ENCODE peak calls at places on chromosome 1, in nine cellular contexts. One of them, this sample, is unnamed.

GRCh38 chr1:207020709-207021107 is 11.8 kb downstream of the C1orf116 start:
- DNase-seq in GM13977: no peak
- DNase-seq in AG10803: no peak
- DNase-seq in left ventricle myocardium inferior: no peak
- DNase-seq in lower lobe of right lung: no peak
- DNase-seq in spleen: no peak
- DNase-seq in omental fat pad: no peak
- DNase-seq in astrocyte of the spinal cord: peak; percentile 5
- DNase-seq in colonic mucosa: no peak
- DNase-seq in this sample: no peak

GRCh38 chr1:95992013-95992412 is 729.6 kb upstream of the PTBP2 start:
- DNase-seq in GM13977: no peak
- DNase-seq in AG10803: no peak
- DNase-seq in left ventricle myocardium inferior: no peak
- DNase-seq in lower lobe of right lung: no peak
- DNase-seq in spleen: no peak
- DNase-seq in omental fat pad: no peak
- DNase-seq in astrocyte of the spinal cord: no peak
- DNase-seq in colonic mucosa: no peak
- DNase-seq in this sample: no peak

GRCh38 chr1:178723541-178723940 is 1.5 kb upstream of the RALGPS2 start:
- DNase-seq in GM13977: no peak
- DNase-seq in AG10803: no peak
- DNase-seq in left ventricle myocardium inferior: no peak
- DNase-seq in lower lobe of right lung: no peak
- DNase-seq in spleen: no peak
- DNase-seq in omental fat pad: no peak
- DNase-seq in astrocyte of the spinal cord: no peak
- DNase-seq in colonic mucosa: no peak
- DNase-seq in this sample: no peak

GRCh38 chr1:114032271-114033218 is 53.3 kb downstream of the OLFML3 start:
- DNase-seq in GM13977: no peak
- DNase-seq in AG10803: peak; percentile 72
- DNase-seq in left ventricle myocardium inferior: no peak
- DNase-seq in lower lobe of right lung: no peak
- DNase-seq in spleen: no peak
- DNase-seq in omental fat pad: no peak
- DNase-seq in astrocyte of the spinal cord: peak; percentile 59
- DNase-seq in colonic mucosa: no peak
- DNase-seq in this sample: no peak

GRCh38 chr1:104804147-104804546 is 1054.4 kb downstream of the AMY1C start:
- DNase-seq in GM13977: no peak
- DNase-seq in AG10803: no peak
- DNase-seq in left ventricle myocardium inferior: no peak
- DNase-seq in lower lobe of right lung: no peak
- DNase-seq in spleen: no peak
- DNase-seq in omental fat pad: no peak
- DNase-seq in astrocyte of the spinal cord: no peak
- DNase-seq in colonic mucosa: no peak
- DNase-seq in this sample: no peak

GRCh38 chr1:67376381-67376780 is 53.8 kb downstream of the SERBP1 start:
- DNase-seq in GM13977: no peak
- DNase-seq in AG10803: no peak
- DNase-seq in left ventricle myocardium inferior: no peak
- DNase-seq in lower lobe of right lung: no peak
- DNase-seq in spleen: no peak
- DNase-seq in omental fat pad: no peak
- DNase-seq in astrocyte of the spinal cord: no peak
- DNase-seq in colonic mucosa: no peak
- DNase-seq in this sample: no peak

GRCh38 chr1:27018316-27018715 is 5.7 kb upstream of the TENT5B start:
- DNase-seq in GM13977: no peak
- DNase-seq in AG10803: no peak
- DNase-seq in left ventricle myocardium inferior: no peak
- DNase-seq in lower lobe of right lung: no peak
- DNase-seq in spleen: no peak
- DNase-seq in omental fat pad: no peak
- DNase-seq in astrocyte of the spinal cord: no peak
- DNase-seq in colonic mucosa: no peak
- DNase-seq in this sample: no peak

GRCh38 chr1:110062612-110063011 is 7.9 kb downstream of the ALX3 start:
- DNase-seq in GM13977: no peak
- DNase-seq in AG10803: no peak
- DNase-seq in left ventricle myocardium inferior: no peak
- DNase-seq in lower lobe of right lung: no peak
- DNase-seq in spleen: no peak
- DNase-seq in omental fat pad: no peak
- DNase-seq in astrocyte of the spinal cord: no peak
- DNase-seq in colonic mucosa: no peak
- DNase-seq in this sample: no peak

GRCh38 chr1:89781494-89782126 is 39.2 kb upstream of the LRRC8D start:
- DNase-seq in GM13977: peak; percentile 31
- DNase-seq in AG10803: no peak
- DNase-seq in left ventricle myocardium inferior: no peak
- DNase-seq in lower lobe of right lung: no peak
- DNase-seq in spleen: no peak
- DNase-seq in omental fat pad: no peak
- DNase-seq in astrocyte of the spinal cord: no peak
- DNase-seq in colonic mucosa: no peak
- DNase-seq in this sample: no peak

GRCh38 chr1:16094453-16095158 is 21.2 kb upstream of the FAM131C start:
- DNase-seq in GM13977: no peak
- DNase-seq in AG10803: no peak
- DNase-seq in left ventricle myocardium inferior: no peak
- DNase-seq in lower lobe of right lung: no peak
- DNase-seq in spleen: no peak
- DNase-seq in omental fat pad: no peak
- DNase-seq in astrocyte of the spinal cord: no peak
- DNase-seq in colonic mucosa: no peak
- DNase-seq in this sample: no peak

DNA sequence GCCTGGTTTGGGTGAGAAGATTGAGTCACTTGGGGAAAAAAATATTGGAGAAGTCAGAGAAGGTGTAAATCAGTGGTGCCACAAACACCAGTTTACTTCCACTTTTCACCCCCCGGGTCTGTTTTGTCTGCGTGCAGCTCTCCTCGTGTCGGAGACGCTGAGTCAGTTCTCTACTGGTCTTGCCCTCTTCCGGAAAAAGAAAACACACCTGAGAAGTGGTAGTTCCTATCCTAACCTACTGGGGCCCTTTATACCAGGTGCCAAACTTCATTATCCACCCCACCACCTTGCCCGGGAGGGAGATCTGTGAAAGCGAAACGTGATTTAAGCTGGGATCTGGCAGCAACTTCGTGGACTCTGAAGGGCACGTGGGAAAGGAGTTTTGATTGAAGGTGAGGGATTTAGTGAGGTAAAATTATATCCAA is 855 bp upstream of the IVNS1ABP start:
- DNase-seq in GM13977: peak; percentile 61
- DNase-seq in AG10803: peak; percentile 27
- DNase-seq in left ventricle myocardium inferior: no peak
- DNase-seq in lower lobe of right lung: no peak
- DNase-seq in spleen: peak; percentile 87
- DNase-seq in omental fat pad: no peak
- DNase-seq in astrocyte of the spinal cord: no peak
- DNase-seq in colonic mucosa: peak; percentile 50
- DNase-seq in this sample: no peak
- TF ChIP-seq CTCF in GM13977: no peak
- TF ChIP-seq CTCF in AG10803: no peak
- TF ChIP-seq CTCF in left ventricle myocardium inferior: no peak
- TF ChIP-seq CTCF in lower lobe of right lung: no peak
- TF ChIP-seq CTCF in spleen: peak; percentile 0
- TF ChIP-seq CTCF in omental fat pad: no peak
- TF ChIP-seq CTCF in astrocyte of the spinal cord: no peak
- TF ChIP-seq CTCF in colonic mucosa: no peak
- TF ChIP-seq CTCF in this sample: no peak

GRCh38 chr1:30684881-30685795 is 38.2 kb downstream of the MATN1 start:
- DNase-seq in GM13977: no peak
- DNase-seq in AG10803: no peak
- DNase-seq in left ventricle myocardium inferior: peak; percentile 28
- DNase-seq in lower lobe of right lung: peak; percentile 81
- DNase-seq in spleen: no peak
- DNase-seq in omental fat pad: no peak
- DNase-seq in astrocyte of the spinal cord: no peak
- DNase-seq in colonic mucosa: peak; percentile 97
- DNase-seq in this sample: no peak
- TF ChIP-seq CTCF in GM13977: no peak
- TF ChIP-seq CTCF in AG10803: no peak
- TF ChIP-seq CTCF in left ventricle myocardium inferior: peak; percentile 11
- TF ChIP-seq CTCF in lower lobe of right lung: no peak
- TF ChIP-seq CTCF in spleen: no peak
- TF ChIP-seq CTCF in omental fat pad: no peak
- TF ChIP-seq CTCF in astrocyte of the spinal cord: no peak
- TF ChIP-seq CTCF in colonic mucosa: peak; percentile 22
- TF ChIP-seq CTCF in this sample: no peak

DNA sequence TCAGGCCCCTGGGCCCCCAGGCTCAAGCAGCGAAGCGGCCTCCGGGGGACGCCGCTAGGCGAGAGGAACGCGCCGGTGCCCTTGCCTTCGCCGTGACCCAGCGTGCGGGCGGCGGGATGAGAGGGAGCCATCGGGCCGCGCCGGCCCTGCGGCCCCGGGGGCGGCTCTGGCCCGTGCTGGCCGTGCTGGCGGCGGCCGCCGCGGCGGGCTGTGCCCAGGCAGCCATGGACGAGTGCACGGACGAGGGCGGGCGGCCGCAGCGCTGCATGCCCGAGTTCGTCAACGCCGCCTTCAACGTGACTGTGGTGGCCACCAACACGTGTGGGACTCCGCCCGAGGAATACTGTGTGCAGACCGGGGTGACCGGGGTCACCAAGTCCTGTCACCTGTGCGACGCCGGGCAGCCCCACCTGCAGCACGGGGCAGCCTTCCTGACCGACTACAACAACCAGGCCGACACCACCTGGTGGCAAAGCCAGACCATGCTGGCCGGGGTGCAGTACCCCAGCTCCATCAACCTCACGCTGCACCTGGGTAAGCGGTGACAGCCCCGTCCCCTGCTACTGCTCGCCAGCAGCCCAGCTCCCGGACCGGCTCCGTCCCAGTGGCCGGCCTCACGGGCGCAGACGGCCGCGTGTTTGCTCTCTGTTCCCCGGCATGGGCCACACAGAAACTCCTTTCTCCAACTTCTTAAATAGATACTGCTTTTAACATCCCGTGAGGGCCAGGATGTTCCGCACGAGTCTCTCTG is 556 bp downstream of the LAMC1 start:
- DNase-seq in GM13977: peak; percentile 77
- DNase-seq in AG10803: peak; percentile 42
- DNase-seq in left ventricle myocardium inferior: peak; percentile 65
- DNase-seq in lower lobe of right lung: peak; percentile 85
- DNase-seq in spleen: peak; percentile 91
- DNase-seq in omental fat pad: peak; percentile 38
- DNase-seq in astrocyte of the spinal cord: peak; percentile 58
- DNase-seq in colonic mucosa: peak; percentile 81
- DNase-seq in this sample: no peak
- TF ChIP-seq CTCF in GM13977: peak; percentile 56
- TF ChIP-seq CTCF in AG10803: peak; percentile 49
- TF ChIP-seq CTCF in left ventricle myocardium inferior: peak; percentile 65
- TF ChIP-seq CTCF in lower lobe of right lung: peak; percentile 62
- TF ChIP-seq CTCF in spleen: peak; percentile 36
- TF ChIP-seq CTCF in omental fat pad: no peak
- TF ChIP-seq CTCF in astrocyte of the spinal cord: peak; percentile 64
- TF ChIP-seq CTCF in colonic mucosa: peak; percentile 38
- TF ChIP-seq CTCF in this sample: peak; percentile 18

DNA sequence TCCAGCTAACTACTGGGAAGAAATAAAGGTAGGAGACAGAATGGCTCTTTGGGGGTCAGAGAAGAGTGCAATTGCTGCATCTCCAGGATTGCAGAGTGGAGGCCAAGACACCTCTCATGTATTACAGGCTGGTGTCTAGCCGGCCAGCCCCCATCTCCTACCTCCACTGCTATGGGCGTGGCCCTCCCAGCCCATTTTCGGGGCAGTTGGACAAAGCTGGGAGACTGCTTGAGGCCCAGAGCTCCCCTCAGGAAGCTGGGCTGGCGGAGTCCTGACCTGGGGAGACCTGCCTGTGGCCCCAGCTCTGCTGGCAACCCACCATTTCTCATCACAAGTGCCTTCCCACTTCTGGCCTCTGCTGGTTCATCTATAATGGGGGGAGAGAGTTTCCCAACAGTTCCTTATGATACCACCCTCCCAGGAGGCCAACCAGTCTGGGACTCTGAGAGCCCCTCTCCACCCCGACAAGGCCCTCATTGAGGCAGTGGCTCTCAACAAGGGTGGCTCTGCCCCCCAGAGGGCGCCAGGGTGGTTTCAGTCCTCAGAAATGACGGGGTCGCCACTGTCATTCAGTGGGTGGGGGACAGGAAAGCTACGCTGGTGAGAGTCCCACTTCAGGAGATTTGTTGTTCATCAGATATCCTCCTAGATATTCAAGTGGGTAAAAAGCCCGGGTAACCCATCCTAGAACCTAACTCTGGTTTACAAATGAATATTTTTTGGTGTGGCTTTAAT is 11.5 kb downstream of the RAP1GAP start:
- DNase-seq in GM13977: no peak
- DNase-seq in AG10803: no peak
- DNase-seq in left ventricle myocardium inferior: no peak
- DNase-seq in lower lobe of right lung: no peak
- DNase-seq in spleen: peak; percentile 63
- DNase-seq in omental fat pad: no peak
- DNase-seq in astrocyte of the spinal cord: no peak
- DNase-seq in colonic mucosa: no peak
- DNase-seq in this sample: no peak
- TF ChIP-seq CTCF in GM13977: no peak
- TF ChIP-seq CTCF in AG10803: no peak
- TF ChIP-seq CTCF in left ventricle myocardium inferior: no peak
- TF ChIP-seq CTCF in lower lobe of right lung: no peak
- TF ChIP-seq CTCF in spleen: no peak
- TF ChIP-seq CTCF in omental fat pad: no peak
- TF ChIP-seq CTCF in astrocyte of the spinal cord: peak; percentile 11
- TF ChIP-seq CTCF in colonic mucosa: no peak
- TF ChIP-seq CTCF in this sample: no peak

This sample was measured in D721Med.